ENCODE peak calls at places on chromosome 6, in nine cellular contexts. T is T-helper 9 cell; J is substantia nigra; Z is stimulated activated effector memory CD8-positive, alpha-beta T cell treated with anti-CD3 and anti-CD28 coated beads, Interleukin-12 subunit alpha, Interleukin-12 subunit beta, amount 100 ng/mL, for 72 hours; C is upper lobe of right lung; Y is esophagus squamous epithelium; W is nephron progenitor cell; I is GM06990; U is amniotic stem cell. V is an unnamed sample.

GRCh38 chr6:86010915-86011786 is 368.5 kb upstream of the SYNCRIP start:
- DNase-seq in T (no peak), J (no peak), Z (no peak), C (no peak), Y (no peak), W (no peak), I (no peak), U (no peak), V (no peak)

GRCh38 chr6:158894192-158894591 is 75.0 kb upstream of the EZR start:
- DNase-seq in T (no peak), J (no peak), Z (no peak), C (no peak), Y (no peak), W (no peak), I (no peak), U (peak), V (no peak)

GRCh38 chr6:123771126-123771525 is 32.5 kb upstream of the NKAIN2 start:
- DNase-seq in T (no peak), J (no peak), Z (no peak), C (no peak), Y (no peak), W (no peak), I (no peak), U (no peak), V (no peak)

GRCh38 chr6:113873043-113873667 is 16.0 kb downstream of the MARCKS start:
- DNase-seq in T (no peak), J (peak), Z (no peak), C (peak), Y (peak), W (no peak), I (peak), U (no peak), V (no peak)

GRCh38 chr6:40999498-41000070 is 39.4 kb downstream of the UNC5CL start:
- DNase-seq in T (no peak), J (no peak), Z (no peak), C (no peak), Y (no peak), W (peak), I (no peak), U (no peak), V (no peak)

GRCh38 chr6:22448311-22448711 is 121.1 kb upstream of the HDGFL1 start:
- DNase-seq in T (no peak), J (no peak), Z (no peak), C (no peak), Y (no peak), W (peak), I (no peak), U (peak), V (no peak)

GRCh38 chr6:1770435-1770843 is 160.7 kb downstream of the FOXC1 start:
- DNase-seq in T (no peak), J (no peak), Z (no peak), C (no peak), Y (no peak), W (no peak), I (peak), U (no peak), V (no peak)

GRCh38 chr6:13063300-13063918 is 264.9 kb downstream of the TBC1D7 start:
- DNase-seq in T (no peak), J (no peak), Z (no peak), C (no peak), Y (no peak), W (no peak), I (no peak), U (no peak), V (no peak)

GRCh38 chr6:169110934-169111602 is 142.6 kb downstream of the THBS2 start:
- DNase-seq in T (no peak), J (no peak), Z (no peak), C (no peak), Y (no peak), W (no peak), I (no peak), U (no peak), V (no peak)

GRCh38 chr6:169132361-169132895 is 121.2 kb downstream of the THBS2 start:
- DNase-seq in T (no peak), J (no peak), Z (no peak), C (no peak), Y (no peak), W (no peak), I (no peak), U (no peak), V (no peak)

GRCh38 chr6:107670792-107671199 is 153.3 kb downstream of the SCML4 start:
- DNase-seq in T (no peak), J (peak), Z (no peak), C (no peak), Y (no peak), W (peak), I (peak), U (no peak), V (peak)

GRCh38 chr6:157497579-157497978 is 116.6 kb downstream of the ZDHHC14 start:
- DNase-seq in T (no peak), J (no peak), Z (no peak), C (no peak), Y (no peak), W (no peak), I (no peak), U (no peak), V (no peak)

GRCh38 chr6:32785781-32786533 is 22.6 kb upstream of the HLA-DQB2 start:
- DNase-seq in T (no peak), J (peak), Z (no peak), C (no peak), Y (no peak), W (peak), I (no peak), U (peak), V (no peak)

GRCh38 chr6:105510746-105511145 is 107.9 kb upstream of the PREP start:
- DNase-seq in T (no peak), J (no peak), Z (no peak), C (no peak), Y (no peak), W (no peak), I (no peak), U (no peak), V (no peak)

GRCh38 chr6:31466466-31466865 is 31.5 kb upstream of the MICB start:
- DNase-seq in T (no peak), J (no peak), Z (no peak), C (no peak), Y (no peak), W (no peak), I (no peak), U (no peak), V (no peak)

GRCh38 chr6:1297746-1298145 is 14.2 kb upstream of the FOXQ1 start:
- DNase-seq in T (no peak), J (no peak), Z (no peak), C (no peak), Y (no peak), W (no peak), I (no peak), U (peak), V (no peak)

GRCh38 chr6:1910621-1911407 is 301.1 kb downstream of the FOXC1 start:
- DNase-seq in T (no peak), J (no peak), Z (no peak), C (no peak), Y (no peak), W (no peak), I (no peak), U (no peak), V (no peak)

GRCh38 chr6:47309326-47310130 is at the start of gene TNFRSF21:
- DNase-seq in T (peak), J (peak), Z (peak), C (peak), Y (peak), W (peak), I (peak), U (peak), V (peak)

GRCh38 chr6:159463440-159463839 is 229.6 kb downstream of the SOD2 start:
- DNase-seq in T (no peak), J (no peak), Z (no peak), C (no peak), Y (no peak), W (no peak), I (no peak), U (no peak), V (no peak)

GRCh38 chr6:168050861-168051586 is 28.0 kb downstream of the FRMD1 start:
- DNase-seq in T (no peak), J (peak), Z (no peak), C (no peak), Y (no peak), W (no peak), I (no peak), U (no peak), V (no peak)

GRCh38 chr6:38671885-38672467 is 31.0 kb downstream of the GLO1 start:
- DNase-seq in T (no peak), J (no peak), Z (no peak), C (no peak), Y (no peak), W (peak), I (peak), U (peak), V (no peak)

GRCh38 chr6:16683524-16684194 is 77.6 kb downstream of the ATXN1 start:
- DNase-seq in T (no peak), J (no peak), Z (no peak), C (no peak), Y (no peak), W (no peak), I (no peak), U (peak), V (no peak)

GRCh38 chr6:56549014-56549413 is 93.7 kb downstream of the DST start:
- DNase-seq in T (no peak), J (no peak), Z (no peak), C (no peak), Y (no peak), W (no peak), I (no peak), U (no peak), V (no peak)

GRCh38 chr6:44635486-44635885 is 248.0 kb downstream of the CDC5L start:
- DNase-seq in T (no peak), J (no peak), Z (no peak), C (no peak), Y (no peak), W (no peak), I (no peak), U (no peak), V (no peak)

GRCh38 chr6:43873806-43874714 is 104.0 kb downstream of the VEGFA start:
- DNase-seq in T (no peak), J (no peak), Z (no peak), C (no peak), Y (no peak), W (peak), I (no peak), U (no peak), V (no peak)

GRCh38 chr6:25637946-25638345 is 14.1 kb upstream of the SCGN start:
- DNase-seq in T (no peak), J (no peak), Z (no peak), C (no peak), Y (no peak), W (no peak), I (no peak), U (no peak), V (no peak)

V was measured in nucleus accumbens.